ENCODE peak calls at places on chromosomes 16 and 17, in eight cellular contexts. One of them, this sample, is unnamed.

GRCh38 chr17:4074831-4075495 is 67.9 kb downstream of the ZZEF1 start:
- DNase-seq in HAP-1: peak; percentile 15
- DNase-seq in NT2/D1: peak; percentile 42
- DNase-seq in mammary epithelial cell: peak; percentile 25
- DNase-seq in stomach: no peak
- DNase-seq in heart left ventricle: no peak
- DNase-seq in CD8-positive, alpha-beta memory T cell: peak; percentile 29
- DNase-seq in sigmoid colon: no peak
- DNase-seq in this sample: no peak

GRCh38 chr16:82653550-82654511 is 27.1 kb downstream of the CDH13 start:
- DNase-seq in sigmoid colon: peak; percentile 56
- DNase-seq in stomach: no peak
- DNase-seq in NT2/D1: no peak
- DNase-seq in CD8-positive, alpha-beta memory T cell: peak; percentile 27
- DNase-seq in heart left ventricle: no peak
- DNase-seq in HAP-1: no peak
- DNase-seq in mammary epithelial cell: peak; percentile 89
- DNase-seq in this sample: no peak

GRCh38 chr16:14309001-14309886 is 238.1 kb downstream of the MRTFB start:
- DNase-seq in NT2/D1: no peak
- DNase-seq in sigmoid colon: no peak
- DNase-seq in HAP-1: no peak
- DNase-seq in mammary epithelial cell: peak; percentile 81
- DNase-seq in heart left ventricle: no peak
- DNase-seq in stomach: peak; percentile 42
- DNase-seq in CD8-positive, alpha-beta memory T cell: peak; percentile 72
- DNase-seq in this sample: no peak

GRCh38 chr16:13036600-13036999 is 135.2 kb downstream of the SHISA9 start:
- DNase-seq in CD8-positive, alpha-beta memory T cell: no peak
- DNase-seq in mammary epithelial cell: peak; percentile 41
- DNase-seq in sigmoid colon: no peak
- DNase-seq in NT2/D1: peak; percentile 66
- DNase-seq in heart left ventricle: peak; percentile 30
- DNase-seq in stomach: peak; percentile 27
- DNase-seq in HAP-1: no peak
- DNase-seq in this sample: no peak

GRCh38 chr16:24721830-24722238 is 7.6 kb upstream of the TNRC6A start:
- DNase-seq in heart left ventricle: no peak
- DNase-seq in HAP-1: no peak
- DNase-seq in sigmoid colon: no peak
- DNase-seq in NT2/D1: no peak
- DNase-seq in mammary epithelial cell: peak; percentile 93
- DNase-seq in CD8-positive, alpha-beta memory T cell: no peak
- DNase-seq in stomach: no peak
- DNase-seq in this sample: no peak

GRCh38 chr17:67132366-67132765 is 88.0 kb downstream of the CACNG1 start:
- DNase-seq in HAP-1: peak; percentile 72
- DNase-seq in CD8-positive, alpha-beta memory T cell: no peak
- DNase-seq in mammary epithelial cell: no peak
- DNase-seq in heart left ventricle: no peak
- DNase-seq in sigmoid colon: no peak
- DNase-seq in stomach: no peak
- DNase-seq in NT2/D1: no peak
- DNase-seq in this sample: no peak

GRCh38 chr16:74922150-74923138 is 62.5 kb downstream of the WDR59 start:
- DNase-seq in HAP-1: no peak
- DNase-seq in stomach: no peak
- DNase-seq in sigmoid colon: no peak
- DNase-seq in CD8-positive, alpha-beta memory T cell: no peak
- DNase-seq in NT2/D1: no peak
- DNase-seq in heart left ventricle: no peak
- DNase-seq in mammary epithelial cell: no peak
- DNase-seq in this sample: no peak

GRCh38 chr16:49462356-49462988 is 88.9 kb downstream of the C16orf78 start:
- DNase-seq in sigmoid colon: no peak
- DNase-seq in stomach: no peak
- DNase-seq in NT2/D1: no peak
- DNase-seq in HAP-1: no peak
- DNase-seq in heart left ventricle: peak; percentile 3
- DNase-seq in mammary epithelial cell: no peak
- DNase-seq in CD8-positive, alpha-beta memory T cell: peak; percentile 56
- DNase-seq in this sample: no peak

GRCh38 chr16:85386467-85387170 is 226.5 kb upstream of the GSE1 start:
- DNase-seq in stomach: no peak
- DNase-seq in HAP-1: no peak
- DNase-seq in heart left ventricle: peak; percentile 13
- DNase-seq in sigmoid colon: peak; percentile 50
- DNase-seq in mammary epithelial cell: no peak
- DNase-seq in CD8-positive, alpha-beta memory T cell: no peak
- DNase-seq in NT2/D1: no peak
- DNase-seq in this sample: no peak

GRCh38 chr17:7215652-7216139 is 3.9 kb downstream of the DLG4 start:
- DNase-seq in sigmoid colon: no peak
- DNase-seq in CD8-positive, alpha-beta memory T cell: no peak
- DNase-seq in heart left ventricle: no peak
- DNase-seq in HAP-1: no peak
- DNase-seq in stomach: no peak
- DNase-seq in mammary epithelial cell: no peak
- DNase-seq in NT2/D1: no peak
- DNase-seq in this sample: no peak

GRCh38 chr16:58196898-58197313 is 1.0 kb downstream of the CSNK2A2 start:
- DNase-seq in NT2/D1: no peak
- DNase-seq in stomach: no peak
- DNase-seq in mammary epithelial cell: peak; percentile 11
- DNase-seq in sigmoid colon: no peak
- DNase-seq in heart left ventricle: peak; percentile 20
- DNase-seq in CD8-positive, alpha-beta memory T cell: no peak
- DNase-seq in HAP-1: no peak
- DNase-seq in this sample: no peak

GRCh38 chr17:39591958-39592954 is 15.5 kb downstream of the NEUROD2 start:
- DNase-seq in sigmoid colon: no peak
- DNase-seq in CD8-positive, alpha-beta memory T cell: no peak
- DNase-seq in stomach: peak; percentile 44
- DNase-seq in NT2/D1: peak; percentile 64
- DNase-seq in mammary epithelial cell: peak; percentile 40
- DNase-seq in HAP-1: no peak
- DNase-seq in heart left ventricle: peak; percentile 38
- DNase-seq in this sample: no peak

GRCh38 chr16:30112197-30113030 is 923 bp downstream of the GDPD3 start:
- DNase-seq in NT2/D1: peak; percentile 75
- DNase-seq in mammary epithelial cell: peak; percentile 12
- DNase-seq in heart left ventricle: peak; percentile 35
- DNase-seq in CD8-positive, alpha-beta memory T cell: peak; percentile 36
- DNase-seq in stomach: peak; percentile 66
- DNase-seq in HAP-1: no peak
- DNase-seq in sigmoid colon: peak; percentile 81
- DNase-seq in this sample: peak; percentile 81

GRCh38 chr17:8320990-8321389 is 10.9 kb downstream of the ARHGEF15 start:
- DNase-seq in stomach: no peak
- DNase-seq in heart left ventricle: no peak
- DNase-seq in CD8-positive, alpha-beta memory T cell: no peak
- DNase-seq in sigmoid colon: no peak
- DNase-seq in HAP-1: no peak
- DNase-seq in mammary epithelial cell: no peak
- DNase-seq in NT2/D1: no peak
- DNase-seq in this sample: no peak

GRCh38 chr16:12260647-12261262 is 284.2 kb downstream of the SNX29 start:
- DNase-seq in heart left ventricle: no peak
- DNase-seq in sigmoid colon: no peak
- DNase-seq in CD8-positive, alpha-beta memory T cell: no peak
- DNase-seq in stomach: no peak
- DNase-seq in HAP-1: no peak
- DNase-seq in NT2/D1: peak; percentile 23
- DNase-seq in mammary epithelial cell: no peak
- DNase-seq in this sample: no peak

GRCh38 chr17:61812747-61813146 is 50.6 kb downstream of the BRIP1 start:
- DNase-seq in mammary epithelial cell: no peak
- DNase-seq in heart left ventricle: no peak
- DNase-seq in HAP-1: no peak
- DNase-seq in CD8-positive, alpha-beta memory T cell: no peak
- DNase-seq in stomach: no peak
- DNase-seq in sigmoid colon: no peak
- DNase-seq in NT2/D1: no peak
- DNase-seq in this sample: no peak

GRCh38 chr16:74830646-74831045 is 56.0 kb upstream of the FA2H start:
- DNase-seq in NT2/D1: no peak
- DNase-seq in sigmoid colon: no peak
- DNase-seq in HAP-1: peak; percentile 11
- DNase-seq in stomach: no peak
- DNase-seq in heart left ventricle: no peak
- DNase-seq in CD8-positive, alpha-beta memory T cell: no peak
- DNase-seq in mammary epithelial cell: peak; percentile 9
- DNase-seq in this sample: no peak

GRCh38 chr17:79941088-79942010 is 94.3 kb downstream of the TBC1D16 start:
- DNase-seq in CD8-positive, alpha-beta memory T cell: no peak
- DNase-seq in HAP-1: no peak
- DNase-seq in NT2/D1: no peak
- DNase-seq in mammary epithelial cell: no peak
- DNase-seq in heart left ventricle: no peak
- DNase-seq in sigmoid colon: peak; percentile 60
- DNase-seq in stomach: no peak
- DNase-seq in this sample: peak; percentile 50

GRCh38 chr17:2363318-2363717 is 26.0 kb downstream of the SGSM2 start:
- DNase-seq in CD8-positive, alpha-beta memory T cell: no peak
- DNase-seq in HAP-1: no peak
- DNase-seq in stomach: no peak
- DNase-seq in heart left ventricle: no peak
- DNase-seq in NT2/D1: no peak
- DNase-seq in sigmoid colon: no peak
- DNase-seq in mammary epithelial cell: no peak
- DNase-seq in this sample: no peak

DNA sequence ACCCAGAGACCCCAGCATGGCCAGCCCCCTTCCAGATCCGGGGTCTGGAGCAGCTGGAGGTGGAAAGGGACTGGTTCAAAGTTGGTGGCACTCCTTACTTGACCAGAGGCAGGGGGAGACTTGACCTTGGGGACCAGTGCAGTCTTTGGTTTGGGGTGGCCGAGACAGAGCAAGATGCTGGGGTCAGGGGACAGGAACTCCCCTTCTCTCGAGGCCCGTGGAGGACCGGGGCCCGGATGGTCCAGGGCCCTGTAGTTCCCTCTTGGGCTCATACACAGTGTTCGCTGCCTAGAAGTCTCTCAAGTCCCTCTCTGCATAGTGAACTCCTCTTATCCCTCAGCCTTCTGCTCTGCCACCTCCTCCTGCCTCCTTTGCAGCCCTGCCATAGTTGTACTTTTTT is 601 bp upstream of the PRSS33 start:
- DNase-seq in mammary epithelial cell: no peak
- DNase-seq in NT2/D1: no peak
- DNase-seq in CD8-positive, alpha-beta memory T cell: no peak
- DNase-seq in sigmoid colon: peak; percentile 53
- DNase-seq in HAP-1: no peak
- DNase-seq in heart left ventricle: no peak
- DNase-seq in stomach: no peak
- DNase-seq in this sample: peak; percentile 29
- H3K27me3 ChIP-seq in mammary epithelial cell: peaks cover 19% of the 10 kb centered on the region
- H3K27me3 ChIP-seq in NT2/D1: no peaks in the 10 kb centered on the region
- H3K27me3 ChIP-seq in CD8-positive, alpha-beta memory T cell: no peaks in the 10 kb centered on the region
- H3K27me3 ChIP-seq in sigmoid colon: peaks cover 46% of the 10 kb centered on the region
- H3K27me3 ChIP-seq in HAP-1: peaks cover 11% of the 10 kb centered on the region
- H3K27me3 ChIP-seq in heart left ventricle: peaks cover 54% of the 10 kb centered on the region
- H3K27me3 ChIP-seq in stomach: peaks cover 33% of the 10 kb centered on the region
- H3K27me3 ChIP-seq in this sample: peaks cover 51% of the 10 kb centered on the region

GRCh38 chr17:75524269-75524970 is 1.1 kb upstream of the LLGL2 start:
- DNase-seq in HAP-1: no peak
- DNase-seq in NT2/D1: no peak
- DNase-seq in mammary epithelial cell: no peak
- DNase-seq in stomach: no peak
- DNase-seq in CD8-positive, alpha-beta memory T cell: peak; percentile 5
- DNase-seq in sigmoid colon: no peak
- DNase-seq in heart left ventricle: no peak
- DNase-seq in this sample: no peak
- H3K4me3 ChIP-seq in HAP-1: peak overlapping the region; percentile 64
- H3K4me3 ChIP-seq in NT2/D1: peak overlapping the region; percentile 62
- H3K4me3 ChIP-seq in mammary epithelial cell: peak overlapping the region; percentile 70
- H3K4me3 ChIP-seq in stomach: peak overlapping the region; percentile 72
- H3K4me3 ChIP-seq in CD8-positive, alpha-beta memory T cell: no peak overlapping the region
- H3K4me3 ChIP-seq in sigmoid colon: peak overlapping the region; percentile 68
- H3K4me3 ChIP-seq in heart left ventricle: peak overlapping the region; percentile 83
- H3K4me3 ChIP-seq in this sample: peak overlapping the region; percentile 70

GRCh38 chr17:49438439-49438861 is 23.8 kb upstream of the PHB1 start:
- DNase-seq in heart left ventricle: no peak
- DNase-seq in stomach: no peak
- DNase-seq in mammary epithelial cell: no peak
- DNase-seq in CD8-positive, alpha-beta memory T cell: no peak
- DNase-seq in sigmoid colon: no peak
- DNase-seq in HAP-1: no peak
- DNase-seq in NT2/D1: no peak
- DNase-seq in this sample: no peak
- H3K27me3 ChIP-seq in heart left ventricle: peaks cover 24% of the 10 kb centered on the region
- H3K27me3 ChIP-seq in stomach: peaks cover 31% of the 10 kb centered on the region
- H3K27me3 ChIP-seq in mammary epithelial cell: no peaks in the 10 kb centered on the region
- H3K27me3 ChIP-seq in CD8-positive, alpha-beta memory T cell: peaks cover 7% of the 10 kb centered on the region
- H3K27me3 ChIP-seq in sigmoid colon: peaks cover 25% of the 10 kb centered on the region
- H3K27me3 ChIP-seq in HAP-1: peaks cover 6% of the 10 kb centered on the region
- H3K27me3 ChIP-seq in NT2/D1: no peaks in the 10 kb centered on the region
- H3K27me3 ChIP-seq in this sample: peaks cover 21% of the 10 kb centered on the region

GRCh38 chr16:728131-728889 is 1.4 kb downstream of the HAGHL start:
- DNase-seq in sigmoid colon: peak; percentile 83
- DNase-seq in HAP-1: peak; percentile 82
- DNase-seq in heart left ventricle: peak; percentile 70
- DNase-seq in CD8-positive, alpha-beta memory T cell: peak; percentile 64
- DNase-seq in NT2/D1: no peak
- DNase-seq in mammary epithelial cell: peak; percentile 82
- DNase-seq in stomach: peak; percentile 69
- DNase-seq in this sample: peak; percentile 88
- H3K4me3 ChIP-seq in sigmoid colon: peak overlapping the region; percentile 53
- H3K4me3 ChIP-seq in HAP-1: peak overlapping the region; percentile 71
- H3K4me3 ChIP-seq in heart left ventricle: peak overlapping the region; percentile 63
- H3K4me3 ChIP-seq in CD8-positive, alpha-beta memory T cell: no peak overlapping the region
- H3K4me3 ChIP-seq in NT2/D1: peak overlapping the region; percentile 91
- H3K4me3 ChIP-seq in mammary epithelial cell: peak overlapping the region; percentile 62
- H3K4me3 ChIP-seq in stomach: peak overlapping the region; percentile 51
- H3K4me3 ChIP-seq in this sample: peak overlapping the region; percentile 58